ENCODE peak calls at places on chromosome 3, in five cellular contexts. Q is stromal cell of bone marrow, P is caudate nucleus, X is lower lobe of right lung, W is substantia nigra. Y is an unnamed sample.

GRCh38 chr3:184656991-184657669 is 54.7 kb downstream of the MAGEF1 start:
- DNase-seq in Q (no peak), P (no peak), X (no peak), W (no peak), Y (no peak)

GRCh38 chr3:97882975-97883598 is 61.3 kb downstream of the CRYBG3 start:
- DNase-seq in Q (peak), P (no peak), X (peak), W (no peak), Y (no peak)

GRCh38 chr3:16512435-16513140 is 911 bp downstream of the RFTN1 start:
- DNase-seq in Q (no peak), P (no peak), X (peak), W (no peak), Y (no peak)

GRCh38 chr3:2303567-2303966 is 204.9 kb downstream of the CNTN4 start:
- DNase-seq in Q (no peak), P (no peak), X (no peak), W (no peak), Y (no peak)

GRCh38 chr3:165920984-165921383 is 83.8 kb upstream of the BCHE start:
- DNase-seq in Q (no peak), P (no peak), X (no peak), W (no peak), Y (no peak)

GRCh38 chr3:141625506-141625905 is 112.6 kb upstream of the RNF7 start:
- DNase-seq in Q (peak), P (no peak), X (no peak), W (no peak), Y (no peak)

GRCh38 chr3:133135303-133135702 is 97.1 kb downstream of the TMEM108 start:
- DNase-seq in Q (no peak), P (no peak), X (no peak), W (no peak), Y (no peak)

GRCh38 chr3:55505776-55506175 is 18.7 kb upstream of the WNT5A start:
- DNase-seq in Q (no peak), P (no peak), X (no peak), W (no peak), Y (no peak)

GRCh38 chr3:108090701-108091497 is at the start of gene CD47:
- DNase-seq in Q (peak), P (peak), X (peak), W (peak), Y (peak)

GRCh38 chr3:55169608-55170010 is 241.8 kb upstream of the LRTM1 start:
- DNase-seq in Q (peak), P (no peak), X (no peak), W (no peak), Y (no peak)

GRCh38 chr3:32685604-32686185 is 707 bp downstream of the CNOT10 start:
- DNase-seq in Q (peak), P (no peak), X (no peak), W (no peak), Y (no peak)

GRCh38 chr3:41199866-41200668 is 762 bp downstream of the CTNNB1 start:
- DNase-seq in Q (no peak), P (no peak), X (peak), W (peak), Y (no peak)

GRCh38 chr3:5160926-5161858 is 26.3 kb upstream of the EDEM1 start:
- DNase-seq in Q (no peak), P (no peak), X (no peak), W (no peak), Y (no peak)

GRCh38 chr3:8768364-8769087 is 887 bp downstream of the OXTR start:
- DNase-seq in Q (no peak), P (no peak), X (no peak), W (no peak), Y (no peak)

GRCh38 chr3:71254658-71255057 is 328.9 kb downstream of the FOXP1 start:
- DNase-seq in Q (no peak), P (no peak), X (no peak), W (no peak), Y (no peak)

GRCh38 chr3:25291524-25291923 is 136.5 kb upstream of the RARB start:
- DNase-seq in Q (no peak), P (no peak), X (no peak), W (no peak), Y (no peak)

GRCh38 chr3:128805771-128806170 is 73.6 kb upstream of the ACAD9 start:
- DNase-seq in Q (no peak), P (no peak), X (no peak), W (no peak), Y (no peak)

GRCh38 chr3:170506556-170506955 is 79.3 kb downstream of the SLC7A14 start:
- DNase-seq in Q (peak), P (no peak), X (no peak), W (no peak), Y (no peak)

GRCh38 chr3:57974796-57975388 is 33.3 kb upstream of the FLNB start:
- DNase-seq in Q (peak), P (no peak), X (no peak), W (no peak), Y (no peak)

GRCh38 chr3:152444029-152444641 is 175.4 kb downstream of the MBNL1 start:
- DNase-seq in Q (peak), P (no peak), X (no peak), W (no peak), Y (no peak)

GRCh38 chr3:48404440-48405342 is 25.2 kb downstream of the PLXNB1 start:
- DNase-seq in Q (no peak), P (no peak), X (peak), W (no peak), Y (no peak)

GRCh38 chr3:8557298-8557697 is 55.7 kb downstream of the LMCD1 start:
- DNase-seq in Q (peak), P (no peak), X (no peak), W (no peak), Y (no peak)

GRCh38 chr3:6799264-6799915 is 61.5 kb upstream of the GRM7 start:
- DNase-seq in Q (no peak), P (no peak), X (no peak), W (no peak), Y (no peak)

Y was measured in amygdala.